ENCODE peak calls at places on chromosomes 3 and 15, in ten cellular contexts. B is upper lobe of left lung, I is HepG2, N is transverse colon, Y is uterus, S is ovary, C is A549, Z is esophagus muscularis mucosa, E is body of pancreas, W is IMR-90. H is an unnamed sample.

GRCh38 chr3:106635271-106635670 is 742.0 kb upstream of the CCDC54 start:
- DNase-seq in B (no peak), I (no peak), N (no peak), Y (no peak), S (no peak), C (no peak), Z (no peak), E (no peak), W (peak), H (no peak)

GRCh38 chr3:98778852-98779379 is 15.8 kb downstream of the ST3GAL6 start:
- DNase-seq in B (no peak), I (peak), N (no peak), Y (no peak), S (no peak), C (no peak), Z (no peak), E (no peak), W (peak), H (no peak)

GRCh38 chr3:14761121-14761672 is 57.6 kb upstream of the FGD5 start:
- DNase-seq in B (no peak), I (no peak), N (no peak), Y (no peak), S (no peak), C (no peak), Z (no peak), E (no peak), W (no peak), H (no peak)

GRCh38 chr15:62521396-62521795 is 356.3 kb upstream of the C2CD4B start:
- DNase-seq in B (no peak), I (no peak), N (no peak), Y (no peak), S (no peak), C (no peak), Z (no peak), E (no peak), W (no peak), H (no peak)

GRCh38 chr15:31392761-31393401 is 66.2 kb downstream of the KLF13 start:
- DNase-seq in B (no peak), I (no peak), N (peak), Y (no peak), S (no peak), C (no peak), Z (no peak), E (peak), W (no peak), H (no peak)

GRCh38 chr3:186211101-186211500 is 102.2 kb upstream of the ETV5 start:
- DNase-seq in B (no peak), I (no peak), N (no peak), Y (no peak), S (no peak), C (no peak), Z (no peak), E (no peak), W (no peak), H (no peak)

GRCh38 chr15:48541659-48542334 is 103.7 kb downstream of the FBN1 start:
- DNase-seq in B (no peak), I (no peak), N (no peak), Y (peak), S (no peak), C (no peak), Z (no peak), E (no peak), W (peak), H (no peak)

GRCh38 chr15:26891448-26891881 is 24.6 kb downstream of the GABRA5 start:
- DNase-seq in B (peak), I (peak), N (no peak), Y (no peak), S (no peak), C (peak), Z (peak), E (peak), W (peak), H (no peak)

GRCh38 chr3:137768021-137768360 is 3.9 kb downstream of the SOX14 start:
- DNase-seq in B (no peak), I (no peak), N (no peak), Y (no peak), S (no peak), C (no peak), Z (peak), E (no peak), W (no peak), H (no peak)

GRCh38 chr15:28082891-28083688 is 16.0 kb downstream of the OCA2 start:
- DNase-seq in B (no peak), I (peak), N (peak), Y (no peak), S (no peak), C (no peak), Z (peak), E (peak), W (no peak), H (no peak)

GRCh38 chr3:117557469-117557868 is 847.9 kb downstream of the TUSC7 start:
- DNase-seq in B (no peak), I (no peak), N (no peak), Y (no peak), S (no peak), C (no peak), Z (no peak), E (no peak), W (no peak), H (no peak)

GRCh38 chr3:127152676-127153505 is 40.0 kb upstream of the PRR23E start:
- DNase-seq in B (peak), I (no peak), N (no peak), Y (peak), S (no peak), C (no peak), Z (no peak), E (no peak), W (no peak), H (no peak)

GRCh38 chr3:13125092-13126015 is 52.1 kb upstream of the IQSEC1 start:
- DNase-seq in B (no peak), I (no peak), N (no peak), Y (no peak), S (no peak), C (no peak), Z (no peak), E (no peak), W (no peak), H (no peak)

GRCh38 chr3:20142517-20142916 is 43.5 kb downstream of the SGO1 start:
- DNase-seq in B (no peak), I (peak), N (no peak), Y (no peak), S (no peak), C (no peak), Z (no peak), E (no peak), W (no peak), H (no peak)

GRCh38 chr3:141828487-141829284 is 47.8 kb upstream of the ATP1B3 start:
- DNase-seq in B (peak), I (no peak), N (peak), Y (no peak), S (no peak), C (no peak), Z (no peak), E (peak), W (peak), H (no peak)

GRCh38 chr15:65925338-65925737 is 56.0 kb downstream of the RAB11A start:
- DNase-seq in B (no peak), I (no peak), N (no peak), Y (no peak), S (no peak), C (no peak), Z (no peak), E (no peak), W (no peak), H (no peak)

GRCh38 chr15:51401872-51402517 is 60.5 kb downstream of the GLDN start:
- DNase-seq in B (peak), I (peak), N (peak), Y (no peak), S (no peak), C (peak), Z (peak), E (peak), W (peak), H (no peak)

GRCh38 chr3:62954579-62954978 is 79.4 kb upstream of the CADPS start:
- DNase-seq in B (no peak), I (no peak), N (no peak), Y (no peak), S (no peak), C (no peak), Z (no peak), E (peak), W (no peak), H (no peak)

GRCh38 chr15:78915341-78916087 is 29.3 kb downstream of the CTSH start:
- DNase-seq in B (peak), I (no peak), N (peak), Y (peak), S (no peak), C (no peak), Z (no peak), E (no peak), W (no peak), H (no peak)

GRCh38 chr3:100069472-100069871 is 44.8 kb downstream of the FILIP1L start:
- DNase-seq in B (no peak), I (no peak), N (no peak), Y (no peak), S (no peak), C (no peak), Z (no peak), E (no peak), W (no peak), H (no peak)

GRCh38 chr15:25742421-25743159 is 120.5 kb downstream of the ATP10A start:
- DNase-seq in B (no peak), I (no peak), N (no peak), Y (no peak), S (no peak), C (no peak), Z (peak), E (no peak), W (no peak), H (no peak)

GRCh38 chr3:73768594-73769308 is 144.0 kb upstream of the PDZRN3 start:
- DNase-seq in B (no peak), I (no peak), N (no peak), Y (no peak), S (no peak), C (no peak), Z (no peak), E (no peak), W (peak), H (no peak)

GRCh38 chr15:48547305-48547704 is 98.2 kb downstream of the FBN1 start:
- DNase-seq in B (no peak), I (no peak), N (no peak), Y (no peak), S (no peak), C (no peak), Z (no peak), E (no peak), W (peak), H (no peak)

GRCh38 chr15:95655089-95655488 is 675.4 kb upstream of the NR2F2 start:
- DNase-seq in B (no peak), I (no peak), N (no peak), Y (no peak), S (no peak), C (no peak), Z (no peak), E (no peak), W (peak), H (no peak)

GRCh38 chr15:92883643-92884458 is 16.3 kb upstream of the CHD2 start:
- DNase-seq in B (no peak), I (no peak), N (no peak), Y (no peak), S (no peak), C (no peak), Z (no peak), E (no peak), W (peak), H (no peak)

GRCh38 chr15:92881570-92881837 is 18.6 kb upstream of the CHD2 start:
- DNase-seq in B (no peak), I (no peak), N (no peak), Y (no peak), S (no peak), C (no peak), Z (no peak), E (no peak), W (no peak), H (no peak)

GRCh38 chr15:92882697-92883642 is 17.2 kb upstream of the CHD2 start:
- DNase-seq in B (no peak), I (no peak), N (no peak), Y (peak), S (peak), C (no peak), Z (no peak), E (peak), W (no peak), H (peak)

GRCh38 chr15:92880796-92881569 is 19.1 kb upstream of the CHD2 start:
- DNase-seq in B (no peak), I (no peak), N (no peak), Y (no peak), S (no peak), C (no peak), Z (no peak), E (peak), W (no peak), H (no peak)

GRCh38 chr15:92881838-92882696 is 18.1 kb upstream of the CHD2 start:
- DNase-seq in B (peak), I (peak), N (peak), Y (peak), S (peak), C (peak), Z (peak), E (peak), W (peak), H (peak)
- TF ChIP-seq POLR2A in B (peak), I (peak), N (peak), Y (peak), S (peak), C (peak), Z (peak), E (peak), W (peak), H (peak)

GRCh38 chr3:192816274-192816853 is 89.0 kb upstream of the FGF12 start:
- DNase-seq in B (no peak), I (peak), N (no peak), Y (no peak), S (no peak), C (peak), Z (no peak), E (peak), W (peak), H (no peak)

GRCh38 chr3:192819001-192819569 is 91.7 kb upstream of the FGF12 start:
- DNase-seq in B (no peak), I (no peak), N (no peak), Y (no peak), S (no peak), C (peak), Z (no peak), E (no peak), W (peak), H (no peak)

GRCh38 chr3:192818126-192818525 is 90.8 kb upstream of the FGF12 start:
- DNase-seq in B (no peak), I (no peak), N (no peak), Y (no peak), S (no peak), C (no peak), Z (no peak), E (no peak), W (peak), H (no peak)

GRCh38 chr3:192817506-192817905 is 90.2 kb upstream of the FGF12 start:
- DNase-seq in B (no peak), I (no peak), N (no peak), Y (no peak), S (no peak), C (no peak), Z (peak), E (no peak), W (no peak), H (no peak)

DNA sequence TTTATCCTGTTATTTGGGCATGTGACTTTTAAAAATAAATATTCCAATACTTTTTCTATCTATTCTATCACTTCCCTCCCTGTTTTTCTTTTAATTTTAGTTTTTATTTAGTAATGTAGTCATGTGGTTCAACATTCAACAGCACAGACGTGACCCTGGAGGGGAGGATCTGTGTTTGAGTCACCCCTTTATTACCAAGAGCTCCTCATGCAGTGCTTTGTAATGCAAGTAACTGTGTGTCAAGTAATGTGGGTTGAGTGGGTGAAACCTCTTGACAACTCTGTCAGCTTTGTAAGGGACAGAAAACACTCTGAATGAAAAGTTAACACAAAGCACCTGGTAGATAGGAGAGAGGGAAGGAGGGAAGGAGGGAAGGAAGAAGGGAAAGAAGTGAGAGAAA is 89.7 kb upstream of the FGF12 start:
- DNase-seq in B (no peak), I (no peak), N (no peak), Y (no peak), S (no peak), C (no peak), Z (peak), E (no peak), W (peak), H (no peak)
- H3K27ac ChIP-seq in B (no peak), I (no peak), N (no peak), Y (no peak), S (no peak), C (peak), Z (no peak), E (no peak), W (no peak), H (no peak)

GRCh38 chr3:197171481-197172067 is 126.8 kb downstream of the DLG1 start:
- DNase-seq in B (no peak), I (no peak), N (no peak), Y (no peak), S (no peak), C (no peak), Z (no peak), E (no peak), W (peak), H (no peak)

GRCh38 chr3:197167546-197167945 is 130.9 kb downstream of the DLG1 start:
- DNase-seq in B (no peak), I (no peak), N (no peak), Y (no peak), S (no peak), C (no peak), Z (no peak), E (no peak), W (no peak), H (no peak)

GRCh38 chr3:197168063-197168462 is 130.3 kb downstream of the DLG1 start:
- DNase-seq in B (no peak), I (no peak), N (no peak), Y (no peak), S (no peak), C (no peak), Z (no peak), E (no peak), W (no peak), H (no peak)

GRCh38 chr3:197168606-197169005 is 129.8 kb downstream of the DLG1 start:
- DNase-seq in B (no peak), I (no peak), N (no peak), Y (no peak), S (no peak), C (no peak), Z (no peak), E (no peak), W (peak), H (no peak)

GRCh38 chr3:197165890-197166289 is 132.5 kb downstream of the DLG1 start:
- DNase-seq in B (no peak), I (no peak), N (no peak), Y (no peak), S (no peak), C (no peak), Z (no peak), E (no peak), W (no peak), H (no peak)
- TF ChIP-seq CTCF in B (no peak), I (no peak), N (no peak), Y (no peak), S (no peak), C (no peak), Z (no peak), E (no peak), W (no peak), H (no peak)

GRCh38 chr3:128152419-128153155 is 694 bp upstream of the EEFSEC start:
- DNase-seq in B (no peak), I (peak), N (no peak), Y (no peak), S (no peak), C (no peak), Z (no peak), E (no peak), W (peak), H (no peak)

GRCh38 chr3:128155614-128156360 is 2.5 kb downstream of the EEFSEC start:
- DNase-seq in B (no peak), I (no peak), N (no peak), Y (no peak), S (no peak), C (no peak), Z (no peak), E (no peak), W (no peak), H (no peak)

GRCh38 chr3:128151758-128152274 is 1.5 kb upstream of the EEFSEC start:
- DNase-seq in B (no peak), I (peak), N (no peak), Y (no peak), S (no peak), C (no peak), Z (no peak), E (no peak), W (no peak), H (no peak)

GRCh38 chr3:128149632-128150031 is 3.6 kb upstream of the EEFSEC start:
- DNase-seq in B (no peak), I (no peak), N (peak), Y (no peak), S (no peak), C (no peak), Z (no peak), E (peak), W (no peak), H (no peak)

GRCh38 chr3:128153156-128154011 is at the start of gene EEFSEC:
- DNase-seq in B (peak), I (peak), N (peak), Y (peak), S (peak), C (peak), Z (peak), E (peak), W (peak), H (peak)
- TF ChIP-seq POLR2A in B (peak), I (peak), N (peak), Y (no peak), S (peak), C (peak), Z (peak), E (peak), W (peak), H (no peak)

DNA sequence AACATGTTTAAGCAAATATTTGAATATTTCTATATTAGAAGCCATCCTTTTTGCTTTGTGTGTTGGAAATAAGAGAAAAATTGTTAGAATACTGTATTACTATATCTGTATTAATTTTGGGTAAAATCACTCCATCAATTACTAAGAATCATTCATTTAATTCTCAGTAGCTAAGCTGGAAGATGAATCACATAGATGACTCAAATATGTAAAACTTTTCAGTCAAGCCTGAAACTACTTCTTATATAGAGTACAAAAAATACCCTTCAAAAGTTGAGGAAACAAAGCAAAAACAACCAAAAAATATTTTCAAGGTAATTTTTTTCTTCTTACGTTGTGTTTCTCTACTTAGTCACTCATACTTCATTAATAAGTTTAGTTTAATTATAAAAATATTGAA is 205.7 kb upstream of the ROBO1 start:
- DNase-seq in B (no peak), I (no peak), N (no peak), Y (no peak), S (no peak), C (no peak), Z (no peak), E (no peak), W (no peak), H (no peak)
- H3K27ac ChIP-seq in B (no peak), I (no peak), N (no peak), Y (no peak), S (no peak), C (no peak), Z (no peak), E (no peak), W (no peak), H (no peak)

DNA sequence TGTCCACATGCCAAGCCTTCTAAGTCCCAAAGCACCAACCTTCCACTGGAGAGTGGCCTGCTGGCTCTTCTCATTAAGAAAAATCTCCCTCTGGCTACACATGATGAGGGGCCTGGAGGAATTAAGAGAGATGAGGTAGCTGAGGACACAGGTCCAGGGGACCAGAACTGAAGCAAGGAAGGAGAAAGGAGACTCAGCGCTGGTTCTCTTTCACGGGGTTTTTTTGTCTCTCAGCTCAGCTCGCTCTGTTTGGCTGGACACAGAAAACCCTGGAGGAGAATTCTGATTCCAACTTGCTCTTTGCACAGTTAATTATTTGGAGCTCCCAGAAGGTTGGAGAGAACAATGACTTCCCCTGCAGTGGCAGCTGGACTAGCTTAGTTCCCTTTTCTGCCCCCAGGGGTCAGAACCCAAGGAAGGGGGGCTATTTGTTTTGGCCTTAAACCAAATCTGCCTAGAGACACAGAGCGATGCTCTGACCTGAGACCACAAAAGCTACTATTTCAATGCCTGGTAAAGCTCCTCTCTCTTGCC is 507.6 kb downstream of the FHIT start:
- DNase-seq in B (no peak), I (peak), N (no peak), Y (no peak), S (no peak), C (no peak), Z (peak), E (no peak), W (no peak), H (no peak)
- TF ChIP-seq CTCF in B (no peak), I (peak), N (no peak), Y (no peak), S (no peak), C (no peak), Z (no peak), E (no peak), W (no peak), H (no peak)